ENCODE peak calls at places on chromosomes 4 and X, in ten cellular contexts. T is Caco-2, G is body of pancreas, J is brain microvascular endothelial cell, E is left ventricle myocardium inferior, C is colonic mucosa, U is AG04450, Q is uterus, R is aorta, D is lower leg skin. L is an unnamed sample.

GRCh38 chrX:989959-990510 is 222.4 kb downstream of the CRLF2 start:
- DNase-seq in T (no peak), G (peak), J (peak), E (peak), C (peak), U (no peak), Q (peak), R (peak), D (peak), L (peak)

GRCh38 chrX:27751976-27752375 is 55.8 kb upstream of the MAGEB10 start:
- DNase-seq in T (no peak), G (no peak), J (peak), E (no peak), C (no peak), U (no peak), Q (no peak), R (no peak), D (no peak), L (no peak)

GRCh38 chrX:16196829-16197228 is 29.5 kb downstream of the MAGEB17 start:
- DNase-seq in T (no peak), G (no peak), J (no peak), E (no peak), C (no peak), U (no peak), Q (no peak), R (no peak), D (no peak), L (no peak)

GRCh38 chr4:153792007-153792892 is 3.4 kb upstream of the SFRP2 start:
- DNase-seq in T (no peak), G (peak), J (peak), E (no peak), C (peak), U (no peak), Q (peak), R (peak), D (peak), L (no peak)

GRCh38 chr4:4323705-4324534 is 33.9 kb downstream of the ZBTB49 start:
- DNase-seq in T (peak), G (no peak), J (peak), E (no peak), C (no peak), U (no peak), Q (no peak), R (no peak), D (peak), L (no peak)

GRCh38 chr4:73922766-73923630 is 53.8 kb downstream of the CXCL1 start:
- DNase-seq in T (peak), G (no peak), J (peak), E (no peak), C (no peak), U (no peak), Q (no peak), R (no peak), D (no peak), L (peak)

GRCh38 chr4:26074672-26075071 is 160.7 kb downstream of the SMIM20 start:
- DNase-seq in T (no peak), G (peak), J (no peak), E (no peak), C (no peak), U (no peak), Q (no peak), R (peak), D (no peak), L (no peak)

GRCh38 chr4:156053174-156053573 is 99.5 kb upstream of the CTSO start:
- DNase-seq in T (peak), G (no peak), J (no peak), E (no peak), C (no peak), U (no peak), Q (no peak), R (no peak), D (no peak), L (no peak)

GRCh38 chr4:186781032-186781917 is 57.6 kb upstream of the FAT1 start:
- DNase-seq in T (peak), G (no peak), J (peak), E (no peak), C (no peak), U (peak), Q (no peak), R (no peak), D (no peak), L (no peak)

GRCh38 chr4:145531193-145531592 is 49.5 kb downstream of the SMAD1 start:
- DNase-seq in T (no peak), G (peak), J (no peak), E (peak), C (no peak), U (no peak), Q (no peak), R (no peak), D (no peak), L (no peak)

GRCh38 chr4:6716958-6717655 is 1.1 kb downstream of the BLOC1S4 start:
- DNase-seq in T (no peak), G (no peak), J (no peak), E (no peak), C (no peak), U (no peak), Q (no peak), R (no peak), D (peak), L (no peak)

GRCh38 chr4:6714954-6715353 is 1.0 kb upstream of the BLOC1S4 start:
- DNase-seq in T (no peak), G (no peak), J (no peak), E (no peak), C (no peak), U (no peak), Q (no peak), R (no peak), D (peak), L (no peak)

GRCh38 chr4:6718932-6719610 is 3.1 kb downstream of the BLOC1S4 start:
- DNase-seq in T (no peak), G (no peak), J (no peak), E (no peak), C (no peak), U (no peak), Q (no peak), R (no peak), D (no peak), L (no peak)

GRCh38 chr4:6715704-6716017 is 313 bp upstream of the BLOC1S4 start:
- DNase-seq in T (no peak), G (no peak), J (no peak), E (no peak), C (no peak), U (no peak), Q (no peak), R (no peak), D (no peak), L (no peak)

GRCh38 chr4:6716018-6716911 is at the start of gene BLOC1S4:
- DNase-seq in T (peak), G (peak), J (peak), E (peak), C (peak), U (peak), Q (peak), R (peak), D (peak), L (peak)
- H3K4me3 ChIP-seq in T (peak), G (peak), J (peak), E (peak), C (peak), U (peak), Q (peak), R (peak), D (peak), L (peak)

GRCh38 chr4:88775529-88775928 is 77.9 kb upstream of the NAP1L5 start:
- DNase-seq in T (no peak), G (no peak), J (no peak), E (no peak), C (no peak), U (no peak), Q (no peak), R (no peak), D (no peak), L (no peak)

GRCh38 chr4:88775026-88775425 is 77.4 kb upstream of the NAP1L5 start:
- DNase-seq in T (no peak), G (no peak), J (no peak), E (no peak), C (no peak), U (no peak), Q (no peak), R (no peak), D (no peak), L (no peak)

GRCh38 chr4:88779431-88779830 is 81.8 kb upstream of the NAP1L5 start:
- DNase-seq in T (no peak), G (no peak), J (peak), E (no peak), C (no peak), U (no peak), Q (no peak), R (no peak), D (no peak), L (no peak)

GRCh38 chr4:88786011-88786410 is 88.4 kb upstream of the NAP1L5 start:
- DNase-seq in T (no peak), G (no peak), J (no peak), E (no peak), C (no peak), U (no peak), Q (no peak), R (no peak), D (no peak), L (no peak)

GRCh38 chr4:88780389-88780788 is 82.8 kb upstream of the NAP1L5 start:
- DNase-seq in T (no peak), G (no peak), J (no peak), E (no peak), C (no peak), U (no peak), Q (no peak), R (no peak), D (no peak), L (no peak)
- H3K4me3 ChIP-seq in T (no peak), G (no peak), J (no peak), E (no peak), C (no peak), U (no peak), Q (no peak), R (no peak), D (no peak), L (no peak)

DNA sequence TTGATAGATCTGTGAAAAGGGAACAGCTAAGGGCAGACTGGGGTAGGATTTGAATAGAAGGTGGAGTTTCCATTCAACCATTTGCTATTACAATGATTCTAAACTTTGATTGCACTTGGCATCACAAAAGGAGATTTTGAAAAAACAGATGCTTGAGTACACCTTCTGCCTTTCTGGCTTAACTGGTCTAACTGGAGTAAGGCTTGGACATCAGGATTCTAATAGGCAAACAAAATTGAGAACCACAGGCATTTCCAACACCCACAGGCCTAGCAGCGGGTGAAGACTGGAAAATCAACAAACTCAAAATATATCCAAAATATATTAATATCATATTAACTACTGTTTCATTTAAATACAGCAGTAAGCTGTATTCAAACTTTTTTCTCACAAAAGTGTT is 1.9 kb upstream of the VEGFC start:
- DNase-seq in T (no peak), G (no peak), J (no peak), E (no peak), C (no peak), U (no peak), Q (no peak), R (no peak), D (no peak), L (peak)
- H3K4me3 ChIP-seq in T (no peak), G (no peak), J (no peak), E (no peak), C (no peak), U (no peak), Q (no peak), R (no peak), D (no peak), L (no peak)

GRCh38 chr4:137070614-137071013 is 461.7 kb downstream of the PCDH18 start:
- DNase-seq in T (no peak), G (no peak), J (no peak), E (no peak), C (no peak), U (no peak), Q (no peak), R (no peak), D (no peak), L (no peak)
- H3K4me3 ChIP-seq in T (no peak), G (no peak), J (no peak), E (no peak), C (no peak), U (no peak), Q (no peak), R (no peak), D (no peak), L (no peak)

DNA sequence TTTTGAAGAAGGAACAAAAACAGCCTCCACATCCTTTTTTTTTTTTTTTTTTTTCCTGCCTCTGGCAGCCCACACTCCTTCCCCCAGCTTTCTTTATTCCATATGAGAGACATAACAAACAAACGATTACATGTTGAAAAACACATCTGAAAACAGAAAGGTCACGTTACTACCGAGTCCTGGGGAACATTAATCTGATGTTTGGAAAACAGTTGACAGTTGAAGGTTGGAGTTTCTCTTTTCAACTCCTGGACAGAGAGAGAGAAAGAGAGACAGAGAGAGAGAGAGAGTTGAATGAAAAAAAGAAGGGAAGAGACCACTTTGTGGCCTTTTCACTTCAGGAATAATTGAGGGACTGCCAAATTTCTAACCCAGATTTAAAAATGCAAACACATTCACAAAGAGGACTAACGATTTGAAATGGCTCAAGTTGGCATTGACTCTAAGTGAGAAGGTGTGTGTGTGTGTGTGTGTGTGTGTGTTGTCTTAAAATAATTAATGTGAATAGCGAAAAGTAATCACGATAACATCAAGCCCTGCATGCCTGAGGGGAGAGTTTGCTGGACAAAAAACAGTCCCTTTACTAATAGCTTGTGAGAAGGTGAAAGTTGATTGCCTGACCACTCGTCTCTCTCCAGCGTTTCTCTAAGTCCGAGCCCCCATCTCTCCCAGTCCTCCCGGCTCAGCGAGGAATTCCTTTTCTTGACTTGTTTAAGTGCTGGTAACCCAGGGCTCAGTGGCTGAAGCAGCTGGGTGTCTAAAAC is 67.3 kb downstream of the FBXO8 start:
- DNase-seq in T (no peak), G (no peak), J (no peak), E (no peak), C (no peak), U (no peak), Q (no peak), R (no peak), D (no peak), L (no peak)
- H3K4me3 ChIP-seq in T (no peak), G (no peak), J (no peak), E (peak), C (no peak), U (no peak), Q (no peak), R (no peak), D (no peak), L (no peak)

GRCh38 chr4:15470149-15470520 is 453 bp downstream of the CC2D2A start:
- DNase-seq in T (no peak), G (no peak), J (no peak), E (no peak), C (no peak), U (no peak), Q (no peak), R (no peak), D (no peak), L (no peak)
- H3K4me3 ChIP-seq in T (peak), G (no peak), J (peak), E (peak), C (peak), U (peak), Q (peak), R (peak), D (peak), L (peak)

GRCh38 chr4:1218892-1219552 is 29.9 kb downstream of the CTBP1 start:
- DNase-seq in T (no peak), G (no peak), J (no peak), E (no peak), C (no peak), U (no peak), Q (no peak), R (no peak), D (no peak), L (no peak)
- H3K4me3 ChIP-seq in T (no peak), G (no peak), J (no peak), E (no peak), C (no peak), U (no peak), Q (no peak), R (no peak), D (no peak), L (no peak)

DNA sequence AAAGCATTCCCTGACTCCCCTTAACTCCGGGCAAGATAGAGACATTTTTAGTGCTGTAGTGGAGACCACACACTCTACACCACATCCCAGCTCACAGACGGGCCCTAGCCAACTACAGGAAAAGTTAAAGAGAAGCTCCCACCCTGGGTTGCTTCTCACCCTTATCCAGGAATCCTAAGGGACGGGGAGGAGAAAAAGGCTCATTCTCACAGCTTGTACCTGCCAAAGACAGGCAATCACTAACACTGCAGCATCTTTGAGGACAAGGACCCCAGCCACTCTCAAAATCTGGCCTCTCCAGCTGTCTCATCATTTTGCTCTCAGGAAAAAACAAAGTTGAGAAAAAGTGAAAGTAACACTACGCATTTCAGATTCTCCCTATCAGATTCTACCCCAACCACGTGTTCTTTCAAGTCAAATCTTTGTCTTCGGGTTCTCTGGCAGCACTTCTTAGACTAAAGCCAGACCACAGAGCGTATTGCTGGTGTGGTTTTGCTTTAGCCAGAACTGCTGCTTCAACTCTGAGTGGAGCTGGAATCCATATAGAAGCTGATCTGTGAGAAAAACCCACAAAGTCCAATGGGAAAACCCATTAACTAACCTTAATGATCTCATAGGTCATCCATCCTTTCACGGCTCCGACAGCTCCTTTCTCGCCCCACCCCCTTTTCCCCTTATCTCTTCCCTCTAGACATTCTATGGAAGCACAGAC is 605.9 kb upstream of the DIPK2B start:
- DNase-seq in T (no peak), G (no peak), J (peak), E (no peak), C (no peak), U (no peak), Q (no peak), R (no peak), D (no peak), L (no peak)
- H3K4me3 ChIP-seq in T (no peak), G (no peak), J (peak), E (peak), C (no peak), U (peak), Q (peak), R (peak), D (no peak), L (no peak)

DNA sequence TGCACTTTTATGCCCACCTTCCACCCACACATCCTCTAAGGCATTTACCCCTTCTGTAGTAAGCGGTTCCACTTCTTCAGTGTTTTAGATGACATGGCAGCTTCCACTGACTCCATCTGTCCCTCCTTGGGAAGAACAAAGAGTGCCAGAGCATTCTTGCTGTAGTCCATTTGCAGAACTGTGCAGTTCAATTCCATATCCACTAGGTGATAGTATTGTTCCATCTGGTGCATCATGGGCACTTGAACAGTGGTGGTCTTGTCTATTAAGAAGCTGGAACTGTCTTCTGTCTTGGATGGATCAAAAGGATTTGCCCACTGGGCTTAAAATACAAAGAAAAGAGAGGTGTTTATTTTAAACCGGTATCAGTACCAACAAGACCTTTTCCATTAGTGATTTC is 3.5 kb downstream of the SERPINA7 start:
- DNase-seq in T (no peak), G (no peak), J (no peak), E (no peak), C (no peak), U (no peak), Q (no peak), R (no peak), D (no peak), L (no peak)
- H3K4me3 ChIP-seq in T (no peak), G (no peak), J (no peak), E (no peak), C (no peak), U (no peak), Q (no peak), R (no peak), D (no peak), L (no peak)